ENCODE peak calls at places on chromosomes 7 and 10, in six cellular contexts. H is fibroblast of the aortic adventitia, Y is LNCaP clone FGC, A is GM23338, J is lower leg skin, I is stomach. L is an unnamed sample.

GRCh38 chr10:132510174-132510611 is 27.4 kb upstream of the INPP5A start:
- DNase-seq in H (no peak), Y (no peak), A (no peak), J (no peak), I (no peak), L (no peak)

GRCh38 chr10:70928140-70928539 is 39.8 kb upstream of the PCBD1 start:
- DNase-seq in H (peak; percentile 9), Y (no peak), A (no peak), J (no peak), I (no peak), L (no peak)

GRCh38 chr7:53743697-53744096 is 708.3 kb downstream of the POM121L12 start:
- DNase-seq in H (no peak), Y (no peak), A (no peak), J (no peak), I (no peak), L (peak; percentile 1)

GRCh38 chr10:93080350-93081046 is 6.8 kb downstream of the CYP26A1 start:
- DNase-seq in H (peak; percentile 66), Y (no peak), A (peak; percentile 80), J (peak; percentile 23), I (peak; percentile 63), L (peak; percentile 48)

GRCh38 chr10:65548046-65548445 is 1377.8 kb upstream of the LRRTM3 start:
- DNase-seq in H (no peak), Y (no peak), A (no peak), J (no peak), I (no peak), L (no peak)

GRCh38 chr10:63261496-63261895 is 128.4 kb downstream of the NRBF2 start:
- DNase-seq in H (no peak), Y (no peak), A (no peak), J (no peak), I (no peak), L (no peak)

GRCh38 chr7:128084896-128085608 is 53.8 kb upstream of the LRRC4 start:
- DNase-seq in H (no peak), Y (no peak), A (no peak), J (no peak), I (no peak), L (no peak)

GRCh38 chr10:132798876-132799275 is 12.9 kb upstream of the NKX6-2 start:
- DNase-seq in H (no peak), Y (no peak), A (no peak), J (no peak), I (no peak), L (no peak)

GRCh38 chr10:22615819-22616499 is 98.4 kb downstream of the PIP4K2A start:
- DNase-seq in H (peak; percentile 56), Y (peak; percentile 31), A (no peak), J (no peak), I (peak; percentile 68), L (no peak)

GRCh38 chr10:70965566-70965965 is 77.2 kb upstream of the PCBD1 start:
- DNase-seq in H (no peak), Y (no peak), A (no peak), J (no peak), I (no peak), L (no peak)

GRCh38 chr10:52653510-52653909 is 119.1 kb downstream of the MBL2 start:
- DNase-seq in H (no peak), Y (no peak), A (no peak), J (no peak), I (no peak), L (no peak)

GRCh38 chr7:142391191-142391992 is 133.5 kb upstream of the PRSS58 start:
- DNase-seq in H (peak; percentile 26), Y (no peak), A (peak; percentile 84), J (no peak), I (no peak), L (no peak)

GRCh38 chr10:9781681-9782080 is 1236.0 kb upstream of the CELF2 start:
- DNase-seq in H (no peak), Y (no peak), A (no peak), J (no peak), I (no peak), L (no peak)

GRCh38 chr7:64544010-64544409 is 18.9 kb downstream of the ZNF680 start:
- DNase-seq in H (no peak), Y (no peak), A (no peak), J (no peak), I (no peak), L (no peak)

GRCh38 chr7:1466524-1467271 is 7.4 kb upstream of the MICALL2 start:
- DNase-seq in H (peak; percentile 56), Y (no peak), A (peak; percentile 51), J (no peak), I (peak; percentile 72), L (no peak)

GRCh38 chr10:45407542-45407941 is 33.5 kb downstream of the ALOX5 start:
- DNase-seq in H (no peak), Y (no peak), A (no peak), J (no peak), I (no peak), L (no peak)

DNA sequence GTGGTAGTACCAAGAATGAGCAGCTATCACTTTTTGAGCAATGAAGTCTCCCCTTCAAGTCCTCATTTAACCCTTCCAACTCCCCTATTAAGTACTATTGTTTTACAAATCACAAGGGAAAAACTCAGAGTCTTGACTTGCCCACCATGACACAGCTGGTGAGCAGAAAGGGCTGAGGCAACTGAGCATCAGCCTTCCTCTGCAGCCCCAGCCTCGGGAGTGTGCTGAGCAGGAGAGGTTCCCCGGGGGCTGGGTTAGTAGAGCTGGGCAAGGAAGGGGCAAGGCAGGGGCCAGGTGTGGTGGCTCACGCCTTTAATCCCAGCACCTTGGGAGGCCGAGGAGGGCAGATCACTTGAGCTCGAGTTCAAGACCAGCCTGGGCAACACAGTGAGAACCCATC is 3.2 kb downstream of the FRAT2 start:
- DNase-seq in H (no peak), Y (no peak), A (peak; percentile 46), J (no peak), I (no peak), L (no peak)
- H3K4me3 ChIP-seq in H (no peak overlapping the region), Y (no peak overlapping the region), A (peak overlapping the region; percentile 82), J (no peak overlapping the region), I (peak overlapping the region; percentile 89), L (no peak overlapping the region)

DNA sequence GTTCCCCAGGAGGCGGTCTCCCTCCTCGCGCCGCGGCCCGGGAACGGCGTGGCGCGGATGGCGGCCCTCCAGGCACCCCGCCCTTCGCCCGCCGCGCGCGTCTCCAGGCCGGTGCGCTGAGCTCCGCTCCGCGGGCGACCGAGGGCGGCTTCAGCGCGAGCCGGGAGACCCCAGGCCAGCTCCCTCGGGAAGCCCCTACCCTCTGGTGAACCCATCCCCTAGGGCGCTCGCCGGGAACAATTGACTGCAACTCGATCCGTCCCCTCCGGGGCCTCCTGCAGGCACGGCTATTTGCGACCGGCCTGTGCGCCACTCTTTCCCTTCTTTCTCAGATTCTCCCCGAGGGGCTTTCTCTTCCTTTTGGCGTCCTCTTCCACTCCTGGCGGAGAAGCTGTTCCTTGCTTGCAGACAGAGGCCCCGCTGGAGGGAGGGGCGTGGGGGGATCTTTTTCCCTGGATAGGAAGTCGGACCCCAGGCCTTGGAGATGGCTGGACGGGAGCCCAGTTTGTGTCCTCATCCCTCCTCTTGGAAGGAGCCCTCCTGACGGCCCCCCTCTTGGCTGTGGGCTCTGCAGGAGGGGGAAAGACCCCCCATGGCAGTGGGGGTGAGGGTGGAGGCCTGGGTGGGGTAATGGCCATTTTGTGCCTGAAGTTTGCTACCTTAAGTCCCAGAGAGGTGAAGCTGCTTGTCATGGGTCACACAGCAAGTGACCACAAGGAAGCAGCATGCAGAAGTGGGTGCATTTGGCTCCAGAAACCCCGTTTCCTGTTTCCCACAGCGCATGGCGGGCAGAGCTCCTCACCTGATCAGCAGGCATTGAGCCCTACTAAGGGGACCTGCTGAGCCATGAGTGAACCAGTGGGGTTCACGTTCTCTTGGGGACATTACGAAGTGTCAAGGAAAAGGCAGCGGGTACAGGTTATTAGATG is 171.2 kb upstream of the TNRC18 start:
- DNase-seq in H (no peak), Y (no peak), A (peak; percentile 82), J (no peak), I (no peak), L (peak; percentile 52)
- TF ChIP-seq CTCF in H (no peak), Y (no peak), A (no peak), J (no peak), I (no peak), L (peak; percentile 2)

DNA sequence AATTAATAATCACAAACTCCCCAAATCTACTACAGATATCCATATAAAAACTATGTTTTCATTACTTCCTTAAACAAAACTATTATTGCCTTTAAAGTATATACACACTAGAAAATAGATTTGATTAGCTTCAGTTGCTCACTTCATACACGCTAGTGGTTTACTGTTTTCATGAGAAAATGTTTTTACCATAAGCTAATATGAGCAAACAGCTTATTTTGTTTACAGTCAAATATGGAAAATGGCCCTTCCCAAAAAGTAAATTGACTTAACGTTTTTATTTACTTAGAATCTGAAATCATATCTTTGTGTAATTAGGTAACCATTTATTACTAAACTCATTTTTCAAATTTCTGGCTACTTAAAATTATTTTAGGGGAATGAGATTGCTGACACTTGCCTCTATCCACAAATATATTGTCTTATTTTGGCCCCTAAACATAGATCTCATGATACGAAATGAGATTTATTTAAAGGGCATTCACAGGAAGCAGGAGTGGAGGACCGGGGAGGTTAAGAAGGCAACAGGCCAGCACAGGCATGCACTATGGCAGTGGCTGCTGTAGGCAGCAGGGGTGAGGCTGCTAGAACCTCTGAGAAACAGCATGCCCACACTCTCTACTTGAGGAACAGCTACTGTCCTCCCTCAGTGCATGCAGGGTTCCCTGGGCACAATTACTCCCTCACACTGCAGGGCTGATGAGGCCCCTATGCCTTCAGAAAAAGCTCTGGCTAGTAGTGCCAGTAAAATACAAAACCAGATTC is 29.6 kb upstream of the SOSTDC1 start:
- DNase-seq in H (no peak), Y (peak; percentile 69), A (no peak), J (no peak), I (peak; percentile 33), L (peak; percentile 46)
- H3K4me3 ChIP-seq in H (no peak overlapping the region), Y (no peak overlapping the region), A (no peak overlapping the region), J (no peak overlapping the region), I (no peak overlapping the region), L (no peak overlapping the region)

GRCh38 chr10:51074238-51075028 is at the start of gene PRKG1:
- DNase-seq in H (peak; percentile 82), Y (peak; percentile 69), A (peak; percentile 86), J (peak; percentile 55), I (peak; percentile 77), L (peak; percentile 68)

GRCh38 chr10:51076442-51076841 is 2.2 kb downstream of the PRKG1 start:
- DNase-seq in H (no peak), Y (no peak), A (no peak), J (no peak), I (no peak), L (no peak)

GRCh38 chr10:51073035-51073434 is 1.3 kb upstream of the PRKG1 start:
- DNase-seq in H (no peak), Y (no peak), A (no peak), J (no peak), I (no peak), L (no peak)

GRCh38 chr10:51075802-51076201 is 1.5 kb downstream of the PRKG1 start:
- DNase-seq in H (no peak), Y (no peak), A (no peak), J (no peak), I (no peak), L (no peak)

DNA sequence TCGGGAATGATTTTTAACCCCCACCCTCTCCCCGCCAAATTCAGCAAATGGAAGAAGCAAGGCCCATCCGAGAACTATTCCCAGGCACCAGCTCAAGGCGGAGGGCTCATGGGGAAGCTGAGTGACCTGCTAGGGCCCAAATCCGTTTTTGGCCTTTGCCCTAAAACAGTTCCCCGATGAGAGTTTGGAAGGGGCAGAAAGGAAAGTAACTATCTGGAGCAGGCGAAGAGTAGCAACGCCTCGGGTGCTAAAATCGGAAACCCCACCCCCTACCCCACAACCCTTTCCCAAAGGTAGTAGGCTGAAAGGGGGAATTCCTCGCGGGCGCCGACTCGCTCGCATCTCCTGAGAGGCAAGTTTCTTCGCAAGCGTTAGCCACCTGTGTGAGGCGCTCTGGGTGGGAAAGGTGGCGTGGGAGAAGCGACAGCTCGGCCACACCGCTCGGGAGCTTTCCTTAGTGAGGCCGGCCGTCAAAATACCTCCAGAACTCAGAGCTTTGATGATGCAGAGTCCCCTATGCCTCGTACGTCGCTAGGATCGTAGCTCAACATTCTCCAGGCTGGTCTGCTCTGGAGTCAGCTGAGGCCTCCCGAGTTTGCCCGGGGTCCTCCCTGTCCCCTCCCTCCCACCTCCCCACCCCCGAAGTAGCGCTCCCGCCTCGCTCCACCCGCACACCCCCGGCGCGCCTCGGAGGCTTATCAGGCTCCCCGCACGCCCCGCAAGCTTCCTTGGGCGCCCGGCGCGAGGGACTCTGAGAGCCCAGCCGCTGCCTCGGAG is 638 bp upstream of the PRKG1 start:
- DNase-seq in H (no peak), Y (no peak), A (peak; percentile 69), J (no peak), I (peak; percentile 37), L (peak; percentile 11)
- TF ChIP-seq CTCF in H (no peak), Y (no peak), A (no peak), J (no peak), I (no peak), L (no peak)